ENCODE peak calls at places on chromosome 13, in seven cellular contexts. H is PC-3, X is OCI-LY7, D is neural progenitor cell, S is GM23248, C is HCT116, N is MM.1S. P is an unnamed sample. For H3K36me3, the result is how much of the 10 kb centered on the place peaks cover.

GRCh38 chr13:28545583-28546333 is 50.8 kb upstream of the FLT1 start:
- DNase-seq in H (no peak), X (no peak), D (no peak), S (no peak), C (no peak), N (no peak), P (no peak)

GRCh38 chr13:104460553-104460952 is 1394.3 kb upstream of the SLC10A2 start:
- DNase-seq in H (peak), X (no peak), D (no peak), S (no peak), C (no peak), N (no peak), P (no peak)

GRCh38 chr13:42466609-42467008 is 107.3 kb upstream of the TNFSF11 start:
- DNase-seq in H (no peak), X (no peak), D (no peak), S (no peak), C (no peak), N (no peak), P (no peak)

GRCh38 chr13:57627663-57628062 is 3.9 kb upstream of the PCDH17 start:
- DNase-seq in H (peak), X (peak), D (peak), S (peak), C (no peak), N (peak), P (peak)

GRCh38 chr13:35995136-35995535 is 136.0 kb downstream of the DCLK1 start:
- DNase-seq in H (no peak), X (no peak), D (no peak), S (peak), C (no peak), N (no peak), P (no peak)

GRCh38 chr13:51822106-51822840 is 18.3 kb upstream of the DHRS12 start:
- DNase-seq in H (no peak), X (no peak), D (no peak), S (no peak), C (no peak), N (no peak), P (no peak)

GRCh38 chr13:24306632-24307031 is 2.7 kb upstream of the C1QTNF9 start:
- DNase-seq in H (peak), X (no peak), D (no peak), S (peak), C (no peak), N (no peak), P (no peak)

GRCh38 chr13:79782541-79783216 is 301.7 kb downstream of the NDFIP2 start:
- DNase-seq in H (no peak), X (no peak), D (peak), S (no peak), C (no peak), N (no peak), P (peak)

GRCh38 chr13:105990256-105990958 is 545.1 kb downstream of the EFNB2 start:
- DNase-seq in H (peak), X (no peak), D (no peak), S (peak), C (no peak), N (no peak), P (no peak)

GRCh38 chr13:24618219-24618955 is 61.8 kb upstream of the ATP12A start:
- DNase-seq in H (no peak), X (peak), D (no peak), S (no peak), C (no peak), N (no peak), P (no peak)

GRCh38 chr13:56864451-56864850 is 276.3 kb upstream of the PRR20A start:
- DNase-seq in H (peak), X (no peak), D (no peak), S (no peak), C (no peak), N (no peak), P (no peak)

GRCh38 chr13:42377640-42378382 is 105.9 kb downstream of the AKAP11 start:
- DNase-seq in H (no peak), X (peak), D (no peak), S (no peak), C (no peak), N (peak), P (no peak)

GRCh38 chr13:49272296-49272695 is 24.6 kb downstream of the CDADC1 start:
- DNase-seq in H (no peak), X (no peak), D (no peak), S (no peak), C (no peak), N (no peak), P (no peak)

GRCh38 chr13:109331898-109332297 is 454.5 kb downstream of the IRS2 start:
- DNase-seq in H (peak), X (no peak), D (no peak), S (peak), C (no peak), N (peak), P (peak)

GRCh38 chr13:24459234-24459633 is 53.3 kb downstream of the PARP4 start:
- DNase-seq in H (no peak), X (no peak), D (no peak), S (peak), C (no peak), N (peak), P (no peak)

GRCh38 chr13:73059460-73060250 is 850 bp downstream of the KLF5 start:
- DNase-seq in H (peak), X (peak), D (peak), S (peak), C (no peak), N (peak), P (peak)

GRCh38 chr13:112967666-112968379 is 1.2 kb upstream of the MCF2L start:
- DNase-seq in H (no peak), X (no peak), D (peak), S (peak), C (no peak), N (peak), P (no peak)

GRCh38 chr13:35016362-35017148 is 74.5 kb downstream of the NBEA start:
- DNase-seq in H (peak), X (no peak), D (peak), S (no peak), C (no peak), N (no peak), P (no peak)

GRCh38 chr13:32984857-32985626 is 31.2 kb upstream of the KL start:
- DNase-seq in H (peak), X (no peak), D (no peak), S (peak), C (no peak), N (no peak), P (no peak)

GRCh38 chr13:50627111-50627510 is 216.4 kb downstream of the DLEU7 start:
- DNase-seq in H (no peak), X (no peak), D (no peak), S (no peak), C (no peak), N (no peak), P (no peak)

GRCh38 chr13:114296902-114297301 is 15.5 kb downstream of the UPF3A start:
- DNase-seq in H (no peak), X (no peak), D (no peak), S (no peak), C (no peak), N (no peak), P (no peak)

GRCh38 chr13:114296448-114296847 is 15.0 kb downstream of the UPF3A start:
- DNase-seq in H (no peak), X (no peak), D (no peak), S (no peak), C (no peak), N (no peak), P (no peak)

GRCh38 chr13:114303700-114304327 is 10.5 kb upstream of the CHAMP1 start:
- DNase-seq in H (no peak), X (no peak), D (no peak), S (no peak), C (no peak), N (no peak), P (no peak)

GRCh38 chr13:114299604-114300305 is 14.5 kb upstream of the CHAMP1 start:
- DNase-seq in H (no peak), X (no peak), D (no peak), S (no peak), C (no peak), N (no peak), P (no peak)

DNA sequence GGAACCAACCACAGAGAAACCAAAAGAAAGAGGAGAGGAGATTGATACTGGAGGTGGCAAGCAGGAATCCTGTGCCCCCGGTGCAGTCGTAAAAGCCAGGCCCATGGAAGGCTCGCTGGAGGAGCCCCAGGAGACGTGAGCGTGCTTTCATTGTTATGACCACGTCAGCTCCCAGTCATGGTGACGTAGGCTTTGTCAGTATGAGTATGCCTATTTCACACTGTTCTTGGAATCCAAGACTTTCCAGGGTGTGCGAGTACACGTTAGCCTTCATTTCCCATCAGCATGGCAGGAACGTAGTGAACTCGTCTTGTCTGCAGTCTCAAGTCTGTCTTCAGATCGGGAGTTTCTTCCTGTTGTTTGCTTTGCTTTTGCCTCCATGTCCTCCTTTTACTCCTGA is 15.4 kb upstream of the CHAMP1 start:
- DNase-seq in H (no peak), X (no peak), D (no peak), S (no peak), C (no peak), N (no peak), P (no peak)
- H3K36me3 ChIP-seq in H (under half), X (under half), D (under half), S (under half), C (under half), N (under half), P (under half)

GRCh38 chr13:66518068-66518467 is 712.1 kb downstream of the PCDH9 start:
- DNase-seq in H (no peak), X (no peak), D (no peak), S (no peak), C (no peak), N (no peak), P (peak)
- H3K4me3 ChIP-seq in H (no peak), X (no peak), D (no peak), S (no peak), C (no peak), N (no peak), P (no peak)

GRCh38 chr13:76754414-76754813 is 131.8 kb downstream of the KCTD12 start:
- DNase-seq in H (no peak), X (no peak), D (no peak), S (peak), C (no peak), N (no peak), P (no peak)
- TF ChIP-seq EZH2phosphoT487 in H (no peak), X (no peak), D (no peak), S (no peak), C (no peak), N (no peak), P (no peak)

GRCh38 chr13:110685305-110685704 is 20.6 kb downstream of the CARS2 start:
- DNase-seq in H (no peak), X (no peak), D (no peak), S (no peak), C (no peak), N (no peak), P (no peak)
- H3K36me3 ChIP-seq in H (under half), X (half or more), D (under half), S (under half), C (under half), N (under half), P (under half)

GRCh38 chr13:98974053-98974452 is 3.8 kb downstream of the DOCK9 start:
- DNase-seq in H (no peak), X (peak), D (no peak), S (no peak), C (no peak), N (no peak), P (no peak)

GRCh38 chr13:98976941-98977340 is 923 bp downstream of the DOCK9 start:
- DNase-seq in H (no peak), X (no peak), D (no peak), S (peak), C (no peak), N (no peak), P (no peak)

GRCh38 chr13:98976338-98976737 is 1.5 kb downstream of the DOCK9 start:
- DNase-seq in H (no peak), X (no peak), D (no peak), S (peak), C (no peak), N (no peak), P (no peak)

GRCh38 chr13:98977568-98978270 is at the start of gene DOCK9:
- DNase-seq in H (peak), X (no peak), D (peak), S (peak), C (no peak), N (no peak), P (peak)

DNA sequence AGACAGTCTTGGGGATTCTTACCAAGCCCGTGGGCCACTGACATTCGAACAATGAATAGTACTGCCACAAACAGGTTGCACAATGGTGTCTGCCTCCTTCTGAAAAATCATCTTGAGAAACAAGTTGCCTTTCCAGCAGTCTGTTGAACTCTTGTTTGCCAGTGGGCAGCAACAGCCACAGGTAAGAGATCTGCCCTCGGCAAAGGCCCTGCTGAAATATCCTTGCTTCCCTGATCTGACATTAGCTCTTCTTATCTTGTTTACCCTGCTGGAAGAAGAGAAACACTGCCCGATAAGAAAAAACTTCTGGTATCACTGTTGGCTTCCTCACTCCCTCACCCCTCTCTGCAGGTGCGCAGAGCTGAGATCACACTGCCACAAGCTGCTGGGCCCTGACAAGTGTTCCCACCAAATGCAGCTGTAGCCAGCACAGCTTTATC is 2.0 kb downstream of the DOCK9 start:
- DNase-seq in H (no peak), X (peak), D (peak), S (no peak), C (no peak), N (no peak), P (peak)
- H3K4me3 ChIP-seq in H (no peak), X (no peak), D (peak), S (no peak), C (no peak), N (no peak), P (no peak)

DNA sequence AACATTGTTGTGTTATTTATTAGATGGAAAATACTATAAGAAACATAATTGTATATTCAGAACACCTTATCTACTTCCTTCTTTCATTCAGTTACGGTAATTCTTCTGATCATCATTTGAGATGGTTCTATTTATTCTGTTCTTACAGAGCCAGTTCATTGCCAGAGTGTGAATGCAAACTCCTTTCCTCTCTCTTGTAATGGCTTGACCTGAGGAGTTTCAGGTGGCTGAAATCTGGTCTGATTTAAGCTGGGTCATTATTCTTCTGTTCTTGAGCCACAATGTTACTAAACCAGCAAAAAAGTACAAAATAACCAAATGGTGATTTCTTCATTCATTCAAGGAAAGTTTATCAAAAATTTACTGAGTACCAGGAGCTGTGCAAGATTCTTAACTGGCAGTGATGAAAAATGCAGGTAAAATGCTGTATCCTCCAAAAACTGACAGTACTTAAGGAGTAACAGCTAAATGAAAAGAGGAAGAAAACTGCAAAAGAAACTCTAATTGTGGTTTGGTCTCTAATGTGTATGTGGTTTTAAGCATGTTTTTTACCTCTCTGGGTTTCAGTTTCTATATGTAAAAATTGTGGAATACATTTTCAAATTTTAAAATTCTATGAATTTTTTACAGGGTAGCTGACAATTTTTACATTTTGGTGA is 182.4 kb upstream of the UFM1 start:
- DNase-seq in H (no peak), X (no peak), D (no peak), S (no peak), C (no peak), N (peak), P (no peak)
- TF ChIP-seq EZH2phosphoT487 in H (no peak), X (no peak), D (no peak), S (no peak), C (no peak), N (no peak), P (no peak)

GRCh38 chr13:44380404-44381165 is 7.0 kb downstream of the SERP2 start:
- DNase-seq in H (no peak), X (no peak), D (no peak), S (peak), C (no peak), N (no peak), P (no peak)

GRCh38 chr13:44382635-44383145 is 9.1 kb downstream of the SERP2 start:
- DNase-seq in H (no peak), X (no peak), D (no peak), S (no peak), C (no peak), N (no peak), P (no peak)

GRCh38 chr13:44383945-44384344 is 10.3 kb downstream of the SERP2 start:
- DNase-seq in H (no peak), X (no peak), D (no peak), S (no peak), C (no peak), N (no peak), P (no peak)

GRCh38 chr13:44378277-44378676 is 4.7 kb downstream of the SERP2 start:
- DNase-seq in H (no peak), X (no peak), D (no peak), S (no peak), C (no peak), N (no peak), P (no peak)

DNA sequence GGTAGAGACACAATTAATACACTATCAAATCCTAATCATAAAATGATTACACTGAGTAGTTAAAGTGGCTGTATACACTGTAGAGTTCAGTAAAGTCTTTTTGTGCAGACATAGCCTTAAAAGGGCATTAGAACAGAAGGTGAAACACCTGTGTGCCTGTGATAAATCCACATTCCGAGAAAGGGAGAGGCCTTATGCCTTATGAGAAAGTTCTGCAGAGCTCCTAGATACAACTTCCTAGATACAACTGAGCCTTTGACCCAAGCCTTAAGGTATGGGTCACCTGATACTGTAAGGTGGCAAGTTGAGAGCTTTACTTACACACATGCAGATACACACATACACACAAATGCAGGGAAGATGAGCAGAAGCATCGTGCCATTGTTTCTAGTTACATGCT is 6.3 kb downstream of the SERP2 start:
- DNase-seq in H (no peak), X (no peak), D (no peak), S (no peak), C (no peak), N (no peak), P (no peak)
- H3K36me3 ChIP-seq in H (under half), X (under half), D (under half), S (under half), C (under half), N (under half), P (under half)

DNA sequence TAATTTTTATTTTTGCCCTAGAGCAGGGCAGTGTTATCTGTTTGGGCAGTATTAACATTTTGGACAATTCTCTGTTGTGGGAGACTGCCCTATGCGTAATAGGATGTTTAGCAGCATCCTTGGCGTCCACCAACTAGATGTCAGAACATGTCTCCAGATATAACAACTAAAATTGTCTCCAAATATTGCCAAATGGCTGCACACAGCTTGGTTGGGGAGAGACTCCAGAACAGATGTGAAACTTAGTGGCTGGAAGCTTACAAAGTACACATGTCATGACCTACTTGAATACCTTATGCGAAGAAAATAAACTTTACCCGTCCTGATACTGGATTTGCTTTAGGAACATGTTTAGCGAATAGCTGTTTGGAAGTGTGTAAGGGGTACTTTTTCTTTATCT is 123.0 kb downstream of the GGACT start:
- DNase-seq in H (no peak), X (no peak), D (no peak), S (no peak), C (no peak), N (no peak), P (no peak)
- H3K4me3 ChIP-seq in H (no peak), X (no peak), D (no peak), S (no peak), C (no peak), N (no peak), P (no peak)

P was measured in GM23338.